ENCODE peak calls at places on chromosome X, in seven cellular contexts. One of them, this sample, is unnamed.

GRCh38 chrX:87160435-87161010 is 357.1 kb upstream of the KLHL4 start:
- DNase-seq in transverse colon: no peak
- DNase-seq in HL-60: no peak
- DNase-seq in GM23338: peak
- DNase-seq in HCT116: no peak
- DNase-seq in sigmoid colon: no peak
- DNase-seq in K562: no peak
- DNase-seq in this sample: no peak

GRCh38 chrX:40734956-40735317 is 405 bp downstream of the MED14 start:
- DNase-seq in transverse colon: peak
- DNase-seq in HL-60: no peak
- DNase-seq in GM23338: peak
- DNase-seq in HCT116: no peak
- DNase-seq in sigmoid colon: peak
- DNase-seq in K562: no peak
- DNase-seq in this sample: no peak

GRCh38 chrX:122184791-122185190 is 999.3 kb upstream of the GRIA3 start:
- DNase-seq in transverse colon: no peak
- DNase-seq in HL-60: no peak
- DNase-seq in GM23338: no peak
- DNase-seq in HCT116: no peak
- DNase-seq in sigmoid colon: no peak
- DNase-seq in K562: no peak
- DNase-seq in this sample: no peak

GRCh38 chrX:24204958-24205357 is 55.4 kb downstream of the ZFX start:
- DNase-seq in transverse colon: no peak
- DNase-seq in HL-60: no peak
- DNase-seq in GM23338: no peak
- DNase-seq in HCT116: no peak
- DNase-seq in sigmoid colon: no peak
- DNase-seq in K562: no peak
- DNase-seq in this sample: no peak

GRCh38 chrX:70439016-70439415 is 5.6 kb upstream of the DLG3 start:
- DNase-seq in transverse colon: no peak
- DNase-seq in HL-60: no peak
- DNase-seq in GM23338: no peak
- DNase-seq in HCT116: no peak
- DNase-seq in sigmoid colon: no peak
- DNase-seq in K562: no peak
- DNase-seq in this sample: no peak

GRCh38 chrX:52078133-52078532 is 9.2 kb upstream of the MAGED4B start:
- DNase-seq in transverse colon: no peak
- DNase-seq in HL-60: no peak
- DNase-seq in GM23338: no peak
- DNase-seq in HCT116: no peak
- DNase-seq in sigmoid colon: no peak
- DNase-seq in K562: no peak
- DNase-seq in this sample: no peak

GRCh38 chrX:127138218-127138617 is 318.7 kb downstream of the PRR32 start:
- DNase-seq in transverse colon: no peak
- DNase-seq in HL-60: no peak
- DNase-seq in GM23338: peak
- DNase-seq in HCT116: no peak
- DNase-seq in sigmoid colon: no peak
- DNase-seq in K562: no peak
- DNase-seq in this sample: no peak

GRCh38 chrX:8679572-8679971 is 52.4 kb downstream of the ANOS1 start:
- DNase-seq in transverse colon: no peak
- DNase-seq in HL-60: no peak
- DNase-seq in GM23338: no peak
- DNase-seq in HCT116: no peak
- DNase-seq in sigmoid colon: no peak
- DNase-seq in K562: no peak
- DNase-seq in this sample: no peak

GRCh38 chrX:48154796-48155195 is 24.4 kb downstream of the SPACA5B start:
- DNase-seq in transverse colon: no peak
- DNase-seq in HL-60: no peak
- DNase-seq in GM23338: no peak
- DNase-seq in HCT116: no peak
- DNase-seq in sigmoid colon: no peak
- DNase-seq in K562: no peak
- DNase-seq in this sample: no peak

GRCh38 chrX:10187421-10187820 is 30.6 kb downstream of the CLCN4 start:
- DNase-seq in transverse colon: no peak
- DNase-seq in HL-60: no peak
- DNase-seq in GM23338: no peak
- DNase-seq in HCT116: no peak
- DNase-seq in sigmoid colon: no peak
- DNase-seq in K562: no peak
- DNase-seq in this sample: no peak

DNA sequence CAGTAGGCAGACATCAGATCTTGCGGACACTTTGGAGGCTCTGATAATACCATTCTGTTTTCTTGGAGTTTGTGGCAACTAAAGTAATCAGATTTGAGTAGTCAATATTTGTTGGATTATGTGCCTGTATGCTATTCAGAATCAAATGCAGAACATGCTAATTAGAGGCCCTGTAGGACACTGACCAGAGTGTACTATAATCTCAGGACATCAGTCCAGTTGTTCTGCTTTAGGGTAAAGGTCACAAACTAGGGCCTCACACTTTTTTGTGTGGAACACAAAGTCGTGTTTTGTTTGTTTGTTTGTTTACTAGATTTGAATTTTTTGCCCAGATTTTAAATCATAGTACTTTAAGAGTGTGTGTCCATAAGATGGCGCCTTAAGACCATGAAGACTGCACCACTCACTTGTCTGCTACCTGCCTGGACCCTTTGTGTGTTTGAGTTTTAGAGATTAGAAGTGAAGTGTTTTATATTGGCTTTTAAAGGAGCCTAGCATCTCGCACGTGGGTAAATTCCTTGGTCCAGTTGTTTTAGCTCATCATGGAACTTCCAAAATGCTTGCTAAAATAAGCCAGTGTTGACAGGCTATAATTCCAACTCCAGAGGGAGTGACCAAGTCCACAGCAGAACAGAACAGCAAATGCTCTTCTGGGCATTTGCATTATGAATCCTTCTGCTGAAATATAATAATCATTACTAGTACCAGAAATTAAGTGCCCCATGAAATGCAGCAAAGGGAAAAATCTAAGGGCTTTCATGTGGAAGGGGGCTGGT is 34.7 kb downstream of the IL13RA1 start:
- DNase-seq in transverse colon: no peak
- DNase-seq in HL-60: no peak
- DNase-seq in GM23338: peak
- DNase-seq in HCT116: no peak
- DNase-seq in sigmoid colon: no peak
- DNase-seq in K562: no peak
- DNase-seq in this sample: no peak
- TF ChIP-seq CTCF in transverse colon: peak
- TF ChIP-seq CTCF in HL-60: no peak
- TF ChIP-seq CTCF in GM23338: peak
- TF ChIP-seq CTCF in HCT116: no peak
- TF ChIP-seq CTCF in sigmoid colon: no peak
- TF ChIP-seq CTCF in K562: peak
- TF ChIP-seq CTCF in this sample: no peak

DNA sequence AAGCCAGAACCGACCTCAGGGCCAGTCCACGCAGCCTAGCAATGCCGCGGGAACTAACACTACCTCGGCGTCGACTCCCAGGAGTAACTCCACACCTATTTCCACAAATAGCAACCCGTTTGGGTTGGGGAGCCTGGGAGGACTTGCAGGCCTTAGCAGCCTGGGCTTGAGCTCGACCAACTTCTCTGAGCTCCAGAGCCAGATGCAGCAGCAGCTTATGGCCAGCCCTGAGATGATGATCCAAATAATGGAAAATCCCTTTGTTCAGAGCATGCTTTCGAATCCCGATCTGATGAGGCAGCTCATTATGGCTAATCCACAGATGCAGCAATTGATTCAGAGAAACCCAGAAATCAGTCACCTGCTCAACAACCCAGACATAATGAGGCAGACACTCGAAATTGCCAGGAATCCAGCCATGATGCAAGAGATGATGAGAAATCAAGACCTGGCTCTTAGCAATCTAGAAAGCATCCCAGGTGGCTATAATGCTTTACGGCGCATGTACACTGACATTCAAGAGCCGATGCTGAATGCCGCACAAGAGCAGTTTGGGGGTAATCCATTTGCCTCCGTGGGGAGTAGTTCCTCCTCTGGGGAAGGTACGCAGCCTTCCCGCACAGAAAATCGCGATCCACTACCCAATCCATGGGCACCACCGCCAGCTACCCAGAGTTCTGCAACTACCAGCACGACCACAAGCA is 907 bp downstream of the UBQLN2 start:
- DNase-seq in transverse colon: peak
- DNase-seq in HL-60: no peak
- DNase-seq in GM23338: peak
- DNase-seq in HCT116: no peak
- DNase-seq in sigmoid colon: no peak
- DNase-seq in K562: no peak
- DNase-seq in this sample: no peak
- TF ChIP-seq POLR2AphosphoS5 in transverse colon: no peak
- TF ChIP-seq POLR2AphosphoS5 in HL-60: no peak
- TF ChIP-seq POLR2AphosphoS5 in GM23338: peak
- TF ChIP-seq POLR2AphosphoS5 in HCT116: no peak
- TF ChIP-seq POLR2AphosphoS5 in sigmoid colon: no peak
- TF ChIP-seq POLR2AphosphoS5 in K562: no peak
- TF ChIP-seq POLR2AphosphoS5 in this sample: no peak

GRCh38 chrX:46912673-46913491 is 661 bp downstream of the JADE3 start:
- DNase-seq in transverse colon: peak
- DNase-seq in HL-60: no peak
- DNase-seq in GM23338: peak
- DNase-seq in HCT116: no peak
- DNase-seq in sigmoid colon: peak
- DNase-seq in K562: peak
- DNase-seq in this sample: no peak
- TF ChIP-seq CTCF in transverse colon: peak
- TF ChIP-seq CTCF in HL-60: no peak
- TF ChIP-seq CTCF in GM23338: peak
- TF ChIP-seq CTCF in HCT116: peak
- TF ChIP-seq CTCF in sigmoid colon: peak
- TF ChIP-seq CTCF in K562: peak
- TF ChIP-seq CTCF in this sample: peak

DNA sequence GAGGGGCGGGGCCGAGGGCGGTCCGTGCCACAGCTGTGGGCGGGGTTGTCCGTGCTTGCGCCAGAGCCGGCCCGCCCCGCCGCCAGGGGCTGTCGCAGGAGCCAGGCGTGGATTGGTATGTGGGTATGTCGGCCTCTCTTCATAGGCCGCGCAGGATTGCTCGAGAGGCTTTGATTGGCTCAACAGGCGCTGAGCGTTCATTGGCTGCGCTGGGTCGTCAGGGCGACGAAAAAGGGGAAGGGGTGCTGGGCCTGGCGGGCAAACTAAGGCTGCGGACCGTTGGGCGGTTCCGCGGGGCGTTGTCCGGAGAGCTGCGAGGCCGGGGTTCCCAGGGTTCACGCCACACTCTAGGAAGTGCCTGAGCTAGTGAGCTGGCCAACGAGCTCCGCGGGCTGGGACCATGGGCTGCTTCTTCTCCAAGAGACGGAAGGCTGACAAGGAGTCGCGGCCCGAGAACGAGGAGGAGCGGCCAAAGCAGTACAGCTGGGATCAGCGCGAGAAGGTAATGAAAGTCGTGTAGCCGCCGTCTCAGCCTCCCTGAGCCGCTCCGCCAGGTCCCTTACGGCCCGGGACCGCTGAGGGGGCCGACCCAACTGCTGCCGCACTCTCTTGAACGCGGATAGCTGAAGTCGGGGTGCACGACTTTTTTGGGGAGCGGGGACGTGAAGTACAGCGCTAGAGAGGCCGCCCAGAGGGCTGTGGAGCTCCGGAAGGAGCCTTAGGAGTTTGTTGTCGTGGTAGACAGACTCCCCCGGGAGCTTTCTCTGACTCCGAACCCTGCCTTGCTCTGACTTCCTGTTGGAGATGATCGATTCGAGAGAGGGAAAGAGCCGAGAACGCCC is at the start of gene RP2:
- DNase-seq in transverse colon: peak
- DNase-seq in HL-60: peak
- DNase-seq in GM23338: peak
- DNase-seq in HCT116: peak
- DNase-seq in sigmoid colon: peak
- DNase-seq in K562: peak
- DNase-seq in this sample: peak
- TF ChIP-seq POLR2AphosphoS5 in transverse colon: peak
- TF ChIP-seq POLR2AphosphoS5 in HL-60: peak
- TF ChIP-seq POLR2AphosphoS5 in GM23338: peak
- TF ChIP-seq POLR2AphosphoS5 in HCT116: peak
- TF ChIP-seq POLR2AphosphoS5 in sigmoid colon: peak
- TF ChIP-seq POLR2AphosphoS5 in K562: peak
- TF ChIP-seq POLR2AphosphoS5 in this sample: peak

DNA sequence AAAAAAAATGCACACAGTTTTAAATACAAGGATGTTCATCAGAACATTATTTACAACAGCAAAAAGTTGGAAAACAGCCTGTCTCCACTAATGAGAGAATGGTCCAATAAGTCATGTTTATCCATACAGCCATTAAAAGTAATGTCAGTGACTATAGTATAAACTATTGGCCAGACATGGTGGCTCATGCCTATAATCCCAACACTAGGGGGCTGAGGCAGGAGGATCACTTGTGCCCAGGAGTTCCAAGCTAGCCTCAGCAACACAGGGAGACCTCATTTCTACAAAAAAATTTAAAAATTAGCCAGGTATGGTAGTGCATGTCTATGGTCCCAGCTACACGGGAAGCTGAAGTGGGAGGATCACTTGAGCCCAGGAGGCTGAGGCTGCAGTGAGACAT is 48.1 kb upstream of the IL13RA1 start:
- DNase-seq in transverse colon: no peak
- DNase-seq in HL-60: no peak
- DNase-seq in GM23338: peak
- DNase-seq in HCT116: no peak
- DNase-seq in sigmoid colon: no peak
- DNase-seq in K562: no peak
- DNase-seq in this sample: no peak
- TF ChIP-seq CTCF in transverse colon: no peak
- TF ChIP-seq CTCF in HL-60: no peak
- TF ChIP-seq CTCF in GM23338: peak
- TF ChIP-seq CTCF in HCT116: no peak
- TF ChIP-seq CTCF in sigmoid colon: no peak
- TF ChIP-seq CTCF in K562: no peak
- TF ChIP-seq CTCF in this sample: no peak

This sample was measured in esophagus muscularis mucosa.